ENCODE peak calls at places on chromosomes 4 and X, in seven cellular contexts. One of them, this sample, is unnamed.

GRCh38 chr4:94339779-94340178 is 2.9 kb downstream of the HPGDS start:
- DNase-seq in GM12878: no peak
- DNase-seq in K562: no peak
- DNase-seq in SK-N-SH: no peak
- DNase-seq in HepG2: no peak
- DNase-seq in H1: no peak
- DNase-seq in HCT116: no peak
- DNase-seq in this sample: no peak

GRCh38 chrX:47171996-47172395 is 21.6 kb upstream of the UBA1 start:
- DNase-seq in GM12878: no peak
- DNase-seq in K562: no peak
- DNase-seq in SK-N-SH: no peak
- DNase-seq in HepG2: no peak
- DNase-seq in H1: no peak
- DNase-seq in HCT116: no peak
- DNase-seq in this sample: no peak

GRCh38 chrX:153476628-153477027 is 6.3 kb upstream of the HAUS7 start:
- DNase-seq in GM12878: no peak
- DNase-seq in K562: no peak
- DNase-seq in SK-N-SH: peak; percentile 71
- DNase-seq in HepG2: no peak
- DNase-seq in H1: no peak
- DNase-seq in HCT116: no peak
- DNase-seq in this sample: no peak

GRCh38 chr4:150768492-150768891 is 186.5 kb downstream of the MAB21L2 start:
- DNase-seq in GM12878: no peak
- DNase-seq in K562: no peak
- DNase-seq in SK-N-SH: no peak
- DNase-seq in HepG2: no peak
- DNase-seq in H1: no peak
- DNase-seq in HCT116: no peak
- DNase-seq in this sample: no peak

GRCh38 chr4:16122784-16123183 is 39.0 kb upstream of the PROM1 start:
- DNase-seq in GM12878: no peak
- DNase-seq in K562: no peak
- DNase-seq in SK-N-SH: no peak
- DNase-seq in HepG2: no peak
- DNase-seq in H1: no peak
- DNase-seq in HCT116: no peak
- DNase-seq in this sample: no peak

GRCh38 chr4:24180586-24180985 is 290.7 kb upstream of the PPARGC1A start:
- DNase-seq in GM12878: no peak
- DNase-seq in K562: no peak
- DNase-seq in SK-N-SH: no peak
- DNase-seq in HepG2: no peak
- DNase-seq in H1: no peak
- DNase-seq in HCT116: no peak
- DNase-seq in this sample: no peak

GRCh38 chr4:159102623-159103405 is at the start of gene RAPGEF2:
- DNase-seq in GM12878: peak; percentile 52
- DNase-seq in K562: peak; percentile 95
- DNase-seq in SK-N-SH: peak; percentile 97
- DNase-seq in HepG2: peak; percentile 84
- DNase-seq in H1: peak; percentile 83
- DNase-seq in HCT116: peak; percentile 89
- DNase-seq in this sample: peak; percentile 94

GRCh38 chr4:11518754-11519153 is 90.1 kb upstream of the HS3ST1 start:
- DNase-seq in GM12878: no peak
- DNase-seq in K562: no peak
- DNase-seq in SK-N-SH: no peak
- DNase-seq in HepG2: no peak
- DNase-seq in H1: no peak
- DNase-seq in HCT116: no peak
- DNase-seq in this sample: no peak

GRCh38 chr4:7429601-7430078 is 5.1 kb downstream of the PSAPL1 start:
- DNase-seq in GM12878: no peak
- DNase-seq in K562: no peak
- DNase-seq in SK-N-SH: peak; percentile 24
- DNase-seq in HepG2: no peak
- DNase-seq in H1: no peak
- DNase-seq in HCT116: no peak
- DNase-seq in this sample: no peak

GRCh38 chr4:86855572-86855971 is 6.4 kb upstream of the SLC10A6 start:
- DNase-seq in GM12878: no peak
- DNase-seq in K562: no peak
- DNase-seq in SK-N-SH: no peak
- DNase-seq in HepG2: no peak
- DNase-seq in H1: no peak
- DNase-seq in HCT116: peak; percentile 18
- DNase-seq in this sample: no peak

GRCh38 chr4:151668687-151669402 is 92.0 kb downstream of the GATB start:
- DNase-seq in GM12878: no peak
- DNase-seq in K562: no peak
- DNase-seq in SK-N-SH: no peak
- DNase-seq in HepG2: no peak
- DNase-seq in H1: no peak
- DNase-seq in HCT116: no peak
- DNase-seq in this sample: no peak

GRCh38 chr4:163484906-163485305 is 9.6 kb upstream of the TMA16 start:
- DNase-seq in GM12878: no peak
- DNase-seq in K562: peak; percentile 58
- DNase-seq in SK-N-SH: peak; percentile 63
- DNase-seq in HepG2: peak; percentile 41
- DNase-seq in H1: peak; percentile 21
- DNase-seq in HCT116: peak; percentile 50
- DNase-seq in this sample: peak; percentile 64

GRCh38 chrX:2484721-2485459 is 15.9 kb downstream of the DHRSX start:
- DNase-seq in GM12878: no peak
- DNase-seq in K562: no peak
- DNase-seq in SK-N-SH: no peak
- DNase-seq in HepG2: no peak
- DNase-seq in H1: no peak
- DNase-seq in HCT116: no peak
- DNase-seq in this sample: no peak

GRCh38 chrX:69505772-69506616 is 1.9 kb downstream of the NALF2 start:
- DNase-seq in GM12878: no peak
- DNase-seq in K562: no peak
- DNase-seq in SK-N-SH: no peak
- DNase-seq in HepG2: no peak
- DNase-seq in H1: no peak
- DNase-seq in HCT116: no peak
- DNase-seq in this sample: no peak

GRCh38 chr4:168891086-168891485 is 119.0 kb downstream of the CBR4 start:
- DNase-seq in GM12878: no peak
- DNase-seq in K562: no peak
- DNase-seq in SK-N-SH: no peak
- DNase-seq in HepG2: no peak
- DNase-seq in H1: no peak
- DNase-seq in HCT116: no peak
- DNase-seq in this sample: no peak

GRCh38 chr4:6364581-6364980 is 94.9 kb downstream of the WFS1 start:
- DNase-seq in GM12878: no peak
- DNase-seq in K562: no peak
- DNase-seq in SK-N-SH: no peak
- DNase-seq in HepG2: no peak
- DNase-seq in H1: no peak
- DNase-seq in HCT116: no peak
- DNase-seq in this sample: no peak

GRCh38 chr4:144705861-144706590 is 60.1 kb downstream of the HHIP start:
- DNase-seq in GM12878: no peak
- DNase-seq in K562: no peak
- DNase-seq in SK-N-SH: no peak
- DNase-seq in HepG2: no peak
- DNase-seq in H1: no peak
- DNase-seq in HCT116: no peak
- DNase-seq in this sample: peak; percentile 2

GRCh38 chr4:24753519-24753918 is 41.9 kb upstream of the SOD3 start:
- DNase-seq in GM12878: no peak
- DNase-seq in K562: no peak
- DNase-seq in SK-N-SH: no peak
- DNase-seq in HepG2: no peak
- DNase-seq in H1: no peak
- DNase-seq in HCT116: no peak
- DNase-seq in this sample: peak; percentile 25

DNA sequence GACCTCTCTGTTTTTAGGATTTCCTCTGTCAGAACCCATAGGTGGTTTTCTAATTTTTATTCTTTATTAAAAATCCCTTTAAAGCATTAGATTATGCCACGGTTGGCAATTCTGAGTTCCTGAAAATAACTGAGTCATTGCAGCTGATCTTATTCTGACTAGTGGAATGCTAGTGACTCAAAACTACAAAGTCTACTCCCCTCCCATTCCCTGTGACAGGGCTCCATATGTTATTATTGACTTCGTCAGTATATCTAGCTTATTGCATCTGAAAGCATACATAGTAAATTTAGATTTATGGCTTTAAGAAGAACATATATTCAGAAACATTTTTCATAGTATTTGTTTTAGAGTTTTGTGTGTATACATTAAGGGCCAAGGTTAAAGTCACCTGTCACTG is 38.5 kb downstream of the HERC3 start:
- DNase-seq in GM12878: no peak
- DNase-seq in K562: no peak
- DNase-seq in SK-N-SH: no peak
- DNase-seq in HepG2: no peak
- DNase-seq in H1: no peak
- DNase-seq in HCT116: no peak
- DNase-seq in this sample: peak; percentile 75
- TF ChIP-seq JUND in GM12878: no peak
- TF ChIP-seq JUND in K562: no peak
- TF ChIP-seq JUND in SK-N-SH: peak; percentile 56
- TF ChIP-seq JUND in HepG2: no peak
- TF ChIP-seq JUND in H1: no peak
- TF ChIP-seq JUND in HCT116: no peak
- TF ChIP-seq JUND in this sample: peak; percentile 26

GRCh38 chr4:65028592-65028991 is 619.3 kb upstream of the TECRL start:
- DNase-seq in GM12878: no peak
- DNase-seq in K562: no peak
- DNase-seq in SK-N-SH: no peak
- DNase-seq in HepG2: no peak
- DNase-seq in H1: no peak
- DNase-seq in HCT116: no peak
- DNase-seq in this sample: no peak

DNA sequence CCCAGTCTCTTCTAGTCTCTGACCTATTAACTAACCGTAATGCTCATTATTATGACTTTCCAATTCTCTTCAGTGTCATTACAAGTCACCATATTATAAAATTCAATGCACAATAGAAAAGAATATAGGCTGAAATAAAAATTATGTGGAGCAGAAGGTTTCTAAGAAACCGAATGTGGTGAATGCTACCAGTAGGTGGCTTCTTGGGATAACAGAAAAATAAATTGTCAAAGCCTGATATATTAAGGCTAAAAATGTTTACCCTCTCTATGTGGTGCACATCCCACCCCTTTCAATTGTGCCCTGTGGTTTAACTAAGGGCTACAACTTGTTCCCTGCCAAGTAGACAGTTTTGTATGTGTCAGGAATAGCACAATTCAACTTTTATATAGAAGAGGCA is 624.6 kb upstream of the TECRL start:
- DNase-seq in GM12878: no peak
- DNase-seq in K562: no peak
- DNase-seq in SK-N-SH: no peak
- DNase-seq in HepG2: no peak
- DNase-seq in H1: no peak
- DNase-seq in HCT116: no peak
- DNase-seq in this sample: no peak
- TF ChIP-seq JUND in GM12878: no peak
- TF ChIP-seq JUND in K562: no peak
- TF ChIP-seq JUND in SK-N-SH: no peak
- TF ChIP-seq JUND in HepG2: no peak
- TF ChIP-seq JUND in H1: no peak
- TF ChIP-seq JUND in HCT116: no peak
- TF ChIP-seq JUND in this sample: no peak

DNA sequence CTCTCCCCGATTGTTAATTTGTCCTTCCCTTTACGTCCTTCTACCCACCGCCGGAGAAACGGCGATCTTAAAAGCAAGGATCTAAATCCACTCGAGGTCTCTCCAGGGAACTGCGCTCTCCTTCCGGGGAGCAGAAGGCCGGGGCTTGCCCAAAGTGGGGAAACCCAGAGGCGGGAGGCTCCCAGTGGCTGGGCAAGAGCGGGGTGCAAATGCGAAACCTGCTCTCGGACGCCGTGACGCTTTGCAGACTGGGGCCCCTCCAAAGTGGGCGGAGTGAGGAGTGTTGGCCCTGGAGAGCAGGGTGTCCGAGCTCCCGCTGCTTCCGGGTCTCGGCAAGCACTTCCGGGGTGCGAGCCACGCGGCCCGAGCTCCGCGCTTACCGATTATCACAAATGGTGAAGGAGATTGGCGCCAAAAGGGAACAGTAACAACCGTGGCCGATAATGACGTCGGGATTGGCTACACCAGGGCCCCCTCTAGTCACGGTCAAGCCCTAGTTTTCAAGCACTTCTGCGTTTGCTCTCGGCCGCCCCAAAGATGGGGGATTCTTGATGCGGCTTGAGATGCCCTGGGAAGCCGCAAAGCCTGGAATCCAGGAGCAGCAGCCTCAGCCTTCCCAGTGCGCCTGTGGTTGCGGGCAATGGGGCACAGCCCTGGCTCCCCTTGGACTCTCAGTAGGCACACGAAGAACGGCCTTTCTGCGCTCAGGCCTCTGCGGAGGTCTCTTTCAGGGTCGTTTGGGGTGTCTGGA is 29.0 kb downstream of the HAND2 start:
- DNase-seq in GM12878: no peak
- DNase-seq in K562: no peak
- DNase-seq in SK-N-SH: no peak
- DNase-seq in HepG2: no peak
- DNase-seq in H1: no peak
- DNase-seq in HCT116: no peak
- DNase-seq in this sample: no peak
- TF ChIP-seq JUND in GM12878: no peak
- TF ChIP-seq JUND in K562: no peak
- TF ChIP-seq JUND in SK-N-SH: no peak
- TF ChIP-seq JUND in HepG2: no peak
- TF ChIP-seq JUND in H1: no peak
- TF ChIP-seq JUND in HCT116: no peak
- TF ChIP-seq JUND in this sample: no peak

DNA sequence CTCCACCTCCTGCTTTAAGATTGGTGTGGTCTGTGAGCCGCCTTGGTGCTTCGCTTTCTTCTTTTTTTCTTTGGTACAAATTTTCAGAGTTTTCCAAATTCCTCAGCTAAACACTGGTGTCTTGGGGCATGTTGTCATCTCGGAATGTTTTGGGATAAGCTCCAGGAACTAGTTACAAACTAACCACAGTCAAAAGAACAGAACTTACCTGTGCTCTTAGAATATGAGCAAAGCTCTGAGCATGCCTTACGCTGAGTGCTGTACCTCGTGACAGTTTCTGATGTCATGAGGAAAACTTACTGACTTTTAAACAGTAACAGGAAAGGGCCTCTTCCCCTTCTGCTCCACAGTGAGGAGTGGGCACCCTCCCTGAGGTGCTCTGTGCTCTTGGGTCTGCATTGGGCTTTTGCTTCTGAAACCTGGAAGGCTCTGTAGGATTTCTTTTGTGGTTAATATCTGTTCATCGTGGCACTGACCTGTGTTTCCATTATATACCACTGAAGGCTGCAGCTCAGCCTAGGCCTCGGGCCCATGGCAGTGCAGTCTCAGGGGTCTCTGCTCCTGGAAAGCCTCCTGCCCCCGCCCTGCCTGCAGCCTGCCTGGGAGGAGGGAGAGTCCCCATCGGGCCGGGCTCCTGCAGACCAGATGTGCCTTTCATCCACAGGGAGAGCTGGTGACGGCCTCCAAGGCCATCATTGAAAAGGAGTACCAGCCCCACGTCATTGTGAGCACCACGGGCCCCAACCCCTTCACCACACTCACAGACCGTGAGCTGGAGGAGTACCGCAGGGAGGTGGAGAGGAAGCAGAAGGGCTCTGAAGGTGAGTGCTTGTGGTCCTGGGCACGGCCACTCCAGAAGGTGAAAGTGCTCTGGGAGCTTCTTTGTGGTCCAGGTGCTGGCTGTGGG is 48.7 kb downstream of the NOP14 start:
- DNase-seq in GM12878: no peak
- DNase-seq in K562: no peak
- DNase-seq in SK-N-SH: no peak
- DNase-seq in HepG2: no peak
- DNase-seq in H1: no peak
- DNase-seq in HCT116: no peak
- DNase-seq in this sample: no peak
- TF ChIP-seq JUND in GM12878: no peak
- TF ChIP-seq JUND in K562: no peak
- TF ChIP-seq JUND in SK-N-SH: no peak
- TF ChIP-seq JUND in HepG2: no peak
- TF ChIP-seq JUND in H1: no peak
- TF ChIP-seq JUND in HCT116: no peak
- TF ChIP-seq JUND in this sample: no peak